ENCODE peak calls at places on chromosomes 1 and 21, in six cellular contexts. T is activated CD4-positive, alpha-beta T cell treated with anti-CD3 and anti-CD28 coated beads, Interleukin-2, amount 50 U/mL, for 4 hours; H is NCI-H1694; Q is right lobe of liver; C is astrocyte of the cerebellum; N is iris pigment epithelial cell. U is an unnamed sample.

GRCh38 chr1:30083800-30084464 is 639.5 kb downstream of the MATN1 start:
- DNase-seq in T (no peak), H (no peak), Q (no peak), C (peak; percentile 47), N (peak; percentile 79), U (no peak)

GRCh38 chr21:44927587-44928461 is 7.1 kb upstream of the ITGB2 start:
- DNase-seq in T (peak; percentile 95), H (no peak), Q (no peak), C (no peak), N (peak; percentile 59), U (no peak)

GRCh38 chr1:160325252-160325651 is 17.8 kb downstream of the COPA start:
- DNase-seq in T (no peak), H (no peak), Q (no peak), C (no peak), N (no peak), U (no peak)

GRCh38 chr1:160428655-160429054 is 28.3 kb downstream of the VANGL2 start:
- DNase-seq in T (no peak), H (peak; percentile 100), Q (no peak), C (no peak), N (peak; percentile 49), U (no peak)

GRCh38 chr1:223223091-223223995 is 80.3 kb upstream of the TLR5 start:
- DNase-seq in T (no peak), H (no peak), Q (peak; percentile 32), C (no peak), N (no peak), U (no peak)

GRCh38 chr1:194297999-194298598 is 1111.7 kb upstream of the B3GALT2 start:
- DNase-seq in T (no peak), H (no peak), Q (no peak), C (no peak), N (no peak), U (no peak)

GRCh38 chr21:28193189-28193588 is 799.5 kb downstream of the LTN1 start:
- DNase-seq in T (no peak), H (no peak), Q (no peak), C (no peak), N (peak; percentile 28), U (no peak)

GRCh38 chr1:27142464-27142863 is 12.5 kb downstream of the SLC9A1 start:
- DNase-seq in T (peak; percentile 11), H (no peak), Q (no peak), C (no peak), N (no peak), U (no peak)

GRCh38 chr1:234230414-234230862 is 142.8 kb upstream of the COA6 start:
- DNase-seq in T (no peak), H (no peak), Q (no peak), C (peak; percentile 53), N (no peak), U (no peak)

GRCh38 chr1:2134232-2134603 is 60.4 kb downstream of the FAAP20 start:
- DNase-seq in T (no peak), H (no peak), Q (no peak), C (no peak), N (no peak), U (no peak)

GRCh38 chr1:224357626-224358124 is 996 bp downstream of the CNIH4 start:
- DNase-seq in T (no peak), H (no peak), Q (no peak), C (no peak), N (peak; percentile 83), U (no peak)

GRCh38 chr1:179369751-179370341 is 4.1 kb downstream of the AXDND1 start:
- DNase-seq in T (no peak), H (peak; percentile 81), Q (no peak), C (peak; percentile 65), N (peak; percentile 69), U (peak; percentile 39)

GRCh38 chr1:89865498-89866385 is 44.9 kb downstream of the LRRC8D start:
- DNase-seq in T (no peak), H (no peak), Q (no peak), C (no peak), N (peak; percentile 85), U (no peak)

GRCh38 chr1:15620155-15620545 is 2.9 kb downstream of the DDI2 start:
- DNase-seq in T (no peak), H (no peak), Q (no peak), C (no peak), N (peak; percentile 90), U (no peak)

GRCh38 chr1:151581446-151581845 is 30.4 kb upstream of the SNX27 start:
- DNase-seq in T (no peak), H (no peak), Q (no peak), C (no peak), N (no peak), U (no peak)

GRCh38 chr1:19646366-19646765 is 2.3 kb downstream of the NBL1 start:
- DNase-seq in T (no peak), H (no peak), Q (no peak), C (no peak), N (no peak), U (no peak)

GRCh38 chr1:54462597-54463258 is 56.5 kb upstream of the SSBP3 start:
- DNase-seq in T (no peak), H (no peak), Q (no peak), C (no peak), N (no peak), U (no peak)

GRCh38 chr21:14453339-14453738 is 70.4 kb upstream of the HSPA13 start:
- DNase-seq in T (no peak), H (no peak), Q (no peak), C (no peak), N (no peak), U (no peak)

GRCh38 chr1:3384407-3384806 is 70.1 kb upstream of the ARHGEF16 start:
- DNase-seq in T (no peak), H (no peak), Q (no peak), C (no peak), N (no peak), U (no peak)

GRCh38 chr1:19689131-19689757 is 24.6 kb downstream of the HTR6 start:
- DNase-seq in T (no peak), H (no peak), Q (no peak), C (no peak), N (no peak), U (no peak)

GRCh38 chr1:180003026-180003695 is 48.6 kb downstream of the CEP350 start:
- DNase-seq in T (no peak), H (no peak), Q (no peak), C (no peak), N (no peak), U (no peak)

GRCh38 chr21:35565204-35565611 is 495.1 kb downstream of the SETD4 start:
- DNase-seq in T (no peak), H (no peak), Q (no peak), C (peak; percentile 70), N (peak; percentile 83), U (no peak)

GRCh38 chr21:39676054-39676771 is 63.5 kb downstream of the B3GALT5 start:
- DNase-seq in T (no peak), H (peak; percentile 96), Q (no peak), C (peak; percentile 23), N (peak; percentile 88), U (peak; percentile 73)

GRCh38 chr1:43509007-43509739 is 21.5 kb upstream of the PTPRF start:
- DNase-seq in T (no peak), H (peak; percentile 52), Q (no peak), C (no peak), N (peak; percentile 12), U (no peak)

GRCh38 chr1:63935148-63935547 is 161.3 kb downstream of the ROR1 start:
- DNase-seq in T (no peak), H (no peak), Q (no peak), C (no peak), N (no peak), U (no peak)

GRCh38 chr1:55466343-55466742 is 251.2 kb upstream of the USP24 start:
- DNase-seq in T (no peak), H (no peak), Q (no peak), C (no peak), N (no peak), U (no peak)

GRCh38 chr21:45324430-45325205 is 36.9 kb upstream of the POFUT2 start:
- DNase-seq in T (no peak), H (no peak), Q (peak; percentile 48), C (no peak), N (no peak), U (no peak)

GRCh38 chr1:2786329-2787162 is 14.9 kb downstream of the TTC34 start:
- DNase-seq in T (peak; percentile 80), H (no peak), Q (peak; percentile 58), C (no peak), N (no peak), U (peak; percentile 3)

GRCh38 chr1:105172803-105173202 is 1423.1 kb downstream of the AMY1C start:
- DNase-seq in T (no peak), H (peak; percentile 71), Q (no peak), C (no peak), N (no peak), U (peak; percentile 15)

GRCh38 chr1:184145083-184145482 is 93.6 kb downstream of the TSEN15 start:
- DNase-seq in T (no peak), H (peak; percentile 34), Q (no peak), C (no peak), N (no peak), U (no peak)

GRCh38 chr1:98920441-98921110 is 84.1 kb downstream of the PLPPR5 start:
- DNase-seq in T (no peak), H (no peak), Q (no peak), C (peak; percentile 23), N (peak; percentile 45), U (no peak)

GRCh38 chr1:96492236-96492635 is 229.3 kb upstream of the PTBP2 start:
- DNase-seq in T (no peak), H (no peak), Q (no peak), C (no peak), N (peak; percentile 83), U (peak; percentile 44)